ENCODE peak calls at places on chromosomes 13 and 19, in six cellular contexts. U is PC-3, V is spleen, Y is endothelial cell of umbilical vein, I is neural progenitor cell, T is colonic mucosa. P is an unnamed sample.

GRCh38 chr13:95411641-95412040 is 110.4 kb upstream of the ABCC4 start:
- DNase-seq in U (no peak), V (no peak), Y (no peak), I (no peak), T (no peak), P (peak; percentile 86)

GRCh38 chr19:52638601-52639000 is 446 bp upstream of the ZNF83 start:
- DNase-seq in U (no peak), V (peak; percentile 78), Y (no peak), I (no peak), T (no peak), P (no peak)

GRCh38 chr13:109625156-109625555 is 161.2 kb downstream of the IRS2 start:
- DNase-seq in U (no peak), V (no peak), Y (no peak), I (no peak), T (no peak), P (no peak)

GRCh38 chr19:13060233-13060963 is 42.3 kb downstream of the LYL1 start:
- DNase-seq in U (no peak), V (no peak), Y (no peak), I (peak; percentile 63), T (peak; percentile 55), P (no peak)

GRCh38 chr19:35142531-35143230 is 374 bp upstream of the FXYD7 start:
- DNase-seq in U (peak; percentile 63), V (peak; percentile 90), Y (peak; percentile 43), I (peak; percentile 84), T (peak; percentile 70), P (no peak)

GRCh38 chr19:6610934-6611370 is 20.0 kb upstream of the CD70 start:
- DNase-seq in U (peak; percentile 98), V (no peak), Y (peak; percentile 84), I (no peak), T (no peak), P (peak; percentile 85)

GRCh38 chr19:29017788-29018187 is 195.2 kb downstream of the UQCRFS1 start:
- DNase-seq in U (no peak), V (no peak), Y (no peak), I (no peak), T (no peak), P (no peak)

GRCh38 chr19:13796301-13797057 is 1.2 kb downstream of the ZSWIM4 start:
- DNase-seq in U (peak; percentile 97), V (peak; percentile 79), Y (peak; percentile 94), I (peak; percentile 66), T (peak; percentile 51), P (peak; percentile 97)

GRCh38 chr19:6524326-6524725 is 6.5 kb upstream of the TNFSF9 start:
- DNase-seq in U (no peak), V (no peak), Y (peak; percentile 56), I (no peak), T (no peak), P (no peak)

GRCh38 chr19:14433454-14434156 is 499 bp downstream of the PKN1 start:
- DNase-seq in U (peak; percentile 47), V (peak; percentile 86), Y (peak; percentile 18), I (peak; percentile 48), T (peak; percentile 80), P (peak; percentile 38)

GRCh38 chr13:46160474-46161066 is 21.4 kb downstream of the LCP1 start:
- DNase-seq in U (peak; percentile 57), V (no peak), Y (peak; percentile 69), I (peak; percentile 53), T (no peak), P (peak; percentile 70)

GRCh38 chr13:79307866-79308298 is 98.2 kb downstream of the RBM26 start:
- DNase-seq in U (peak; percentile 3), V (no peak), Y (no peak), I (peak; percentile 6), T (no peak), P (peak; percentile 50)

GRCh38 chr19:48239120-48239519 is 16.6 kb downstream of the CARD8 start:
- DNase-seq in U (no peak), V (no peak), Y (no peak), I (no peak), T (no peak), P (no peak)

GRCh38 chr13:35979378-35979911 is 151.7 kb downstream of the DCLK1 start:
- DNase-seq in U (peak; percentile 78), V (no peak), Y (peak; percentile 39), I (no peak), T (peak; percentile 50), P (peak; percentile 94)

GRCh38 chr13:97567510-97568243 is 133.7 kb downstream of the RAP2A start:
- DNase-seq in U (peak; percentile 72), V (no peak), Y (no peak), I (no peak), T (peak; percentile 79), P (peak; percentile 90)

GRCh38 chr19:46732172-46732938 is 13.5 kb upstream of the FKRP start:
- DNase-seq in U (no peak), V (peak; percentile 72), Y (no peak), I (no peak), T (no peak), P (no peak)

GRCh38 chr19:34345934-34346333 is 19.1 kb upstream of the GPI start:
- DNase-seq in U (peak; percentile 81), V (peak; percentile 83), Y (peak; percentile 77), I (peak; percentile 83), T (peak; percentile 81), P (peak; percentile 82)

GRCh38 chr13:42996584-42996983 is 4.5 kb upstream of the EPSTI1 start:
- DNase-seq in U (peak; percentile 87), V (no peak), Y (peak; percentile 65), I (no peak), T (no peak), P (peak; percentile 91)

GRCh38 chr19:55014714-55015113 is 23.4 kb downstream of the GP6 start:
- DNase-seq in U (peak; percentile 25), V (peak; percentile 84), Y (peak; percentile 31), I (no peak), T (no peak), P (no peak)

GRCh38 chr13:43261018-43261417 is 237.6 kb downstream of the DNAJC15 start:
- DNase-seq in U (peak; percentile 72), V (no peak), Y (no peak), I (no peak), T (no peak), P (peak; percentile 26)

GRCh38 chr19:39430675-39431593 is 4.8 kb downstream of the RPS16 start:
- DNase-seq in U (peak; percentile 93), V (peak; percentile 75), Y (peak; percentile 99), I (no peak), T (peak; percentile 20), P (peak; percentile 98)

GRCh38 chr19:4454952-4455738 is 2.4 kb downstream of the UBXN6 start:
- DNase-seq in U (no peak), V (no peak), Y (no peak), I (no peak), T (no peak), P (peak; percentile 40)

GRCh38 chr19:42325896-42326771 is 699 bp downstream of the MEGF8 start:
- DNase-seq in U (no peak), V (peak; percentile 86), Y (no peak), I (no peak), T (peak; percentile 29), P (no peak)

GRCh38 chr13:76223565-76223964 is 587.4 kb downstream of the LMO7 start:
- DNase-seq in U (no peak), V (no peak), Y (no peak), I (peak; percentile 21), T (no peak), P (peak; percentile 1)

GRCh38 chr19:913080-913748 is at the start of gene R3HDM4:
- DNase-seq in U (peak; percentile 52), V (peak; percentile 98), Y (peak; percentile 38), I (peak; percentile 86), T (peak; percentile 86), P (peak; percentile 50)

GRCh38 chr13:48233097-48233885 is at the start of gene ITM2B:
- DNase-seq in U (peak; percentile 52), V (peak; percentile 95), Y (peak; percentile 76), I (peak; percentile 91), T (peak; percentile 84), P (peak; percentile 68)

GRCh38 chr19:1251233-1251502 is 2.8 kb downstream of the MIDN start:
- DNase-seq in U (peak; percentile 51), V (no peak), Y (peak; percentile 56), I (peak; percentile 60), T (peak; percentile 81), P (peak; percentile 67)

GRCh38 chr13:99600318-99600717 is 99.0 kb downstream of the TM9SF2 start:
- DNase-seq in U (no peak), V (no peak), Y (no peak), I (peak; percentile 66), T (no peak), P (no peak)

GRCh38 chr13:113730831-113731191 is 28.2 kb upstream of the TMEM255B start:
- DNase-seq in U (no peak), V (no peak), Y (no peak), I (no peak), T (no peak), P (no peak)
- TF ChIP-seq CTCF in U (no peak), V (no peak), Y (no peak), I (peak; percentile 7), T (no peak), P (no peak)

GRCh38 chr13:33138441-33138840 is 122.2 kb downstream of the KL start:
- DNase-seq in U (no peak), V (no peak), Y (no peak), I (no peak), T (no peak), P (no peak)
- TF ChIP-seq CTCF in U (no peak), V (no peak), Y (no peak), I (no peak), T (no peak), P (no peak)

DNA sequence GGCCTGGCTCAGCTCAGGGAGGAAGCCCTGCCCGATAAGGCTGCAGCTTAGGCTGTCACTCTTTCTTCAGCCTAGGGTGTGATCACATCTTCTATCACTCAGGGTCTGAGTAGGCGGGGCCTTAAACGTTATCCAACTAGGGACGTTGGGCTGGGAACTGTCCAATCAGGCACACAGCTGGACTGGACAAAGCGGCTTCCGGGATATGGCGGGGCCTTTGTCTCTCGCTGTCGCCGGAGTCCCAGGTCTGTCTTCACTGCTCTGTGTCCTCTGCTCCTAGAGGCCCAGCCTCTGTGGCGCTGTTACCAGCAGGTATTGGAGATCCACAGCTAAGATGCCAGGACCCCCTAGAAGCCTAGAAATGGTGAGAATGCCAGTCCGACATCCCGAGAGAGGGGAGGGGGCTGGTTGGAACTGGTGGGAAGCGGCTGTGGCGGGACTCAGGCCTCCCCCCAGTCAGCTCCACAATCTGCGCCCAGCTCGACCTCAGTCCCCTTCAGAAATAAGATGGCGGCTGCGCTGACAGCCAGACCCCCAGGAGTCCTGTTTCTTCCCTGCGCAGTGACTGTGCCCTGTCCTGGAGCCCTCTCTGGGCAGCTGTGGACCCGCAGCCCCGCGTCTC is at the start of gene ZNF254:
- DNase-seq in U (peak; percentile 94), V (peak; percentile 95), Y (peak; percentile 97), I (peak; percentile 97), T (peak; percentile 94), P (peak; percentile 87)
- TF ChIP-seq CTCF in U (no peak), V (no peak), Y (no peak), I (no peak), T (no peak), P (no peak)

DNA sequence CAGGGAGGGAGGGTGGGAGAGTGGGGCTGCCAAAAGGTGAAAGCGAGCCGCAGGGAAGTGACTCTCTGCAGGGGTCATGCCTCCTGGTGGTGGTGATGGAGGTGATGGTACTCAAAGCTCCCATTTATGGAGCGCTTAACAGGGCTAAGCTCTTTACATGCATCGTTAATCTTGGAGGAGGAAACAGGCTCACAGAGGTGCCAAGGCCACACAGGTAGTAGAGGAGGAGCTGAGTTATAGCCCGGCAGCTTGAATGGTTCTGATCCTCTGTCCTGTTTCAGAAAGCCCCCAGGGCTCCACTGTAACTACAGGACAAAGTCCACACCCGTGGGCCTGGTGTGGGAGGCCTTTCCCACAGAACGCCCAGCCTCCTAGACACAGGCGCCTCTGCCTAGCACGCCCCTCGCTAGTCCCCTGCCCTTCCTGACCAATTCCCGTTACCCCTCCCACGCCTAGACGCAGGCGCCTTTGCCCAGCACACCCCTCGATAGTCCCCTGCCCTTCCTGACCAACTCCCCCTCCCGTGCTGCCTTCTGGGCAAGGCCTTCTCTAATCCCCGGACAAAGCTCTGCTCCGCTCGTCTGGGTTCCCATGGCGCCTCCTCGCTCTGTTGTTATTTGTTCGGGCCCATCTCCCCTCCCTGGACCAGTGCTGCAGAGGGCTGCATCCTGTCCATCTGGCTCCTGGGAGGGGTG is 10.8 kb downstream of the PPP1R37 start:
- DNase-seq in U (no peak), V (no peak), Y (no peak), I (peak; percentile 94), T (no peak), P (no peak)
- TF ChIP-seq CTCF in U (no peak), V (no peak), Y (no peak), I (peak; percentile 14), T (no peak), P (no peak)

P was measured in MCF 10A.